ENCODE peak calls at places on chromosomes 1 and 21, in ten cellular contexts. G is Peyer's patch; Y is NAMALWA; R is GM23338; C is fibroblast of mammary gland; P is iris pigment epithelial cell; F is A172; M is T-helper 2 cell; J is stimulated activated CD4-positive, alpha-beta T cell treated with anti-CD3 and anti-CD28 coated beads, Interleukin-4, amount 100 ng/mL, for 1 hour; A is HTR-8/SVneo. Q is an unnamed sample.
A peak's percentile ranks its signal among the peaks of the same experiment; 100 is the strongest.

GRCh38 chr1:71638081-71638766 is 557.4 kb upstream of the ZRANB2 start:
- DNase-seq in G (no peak), Y (no peak), R (no peak), C (peak; percentile 62), P (peak; percentile 61), F (peak; percentile 4), M (no peak), J (no peak), A (no peak), Q (no peak)

GRCh38 chr1:78333426-78334012 is 157.3 kb upstream of the PTGFR start:
- DNase-seq in G (no peak), Y (peak; percentile 29), R (peak; percentile 52), C (peak; percentile 52), P (peak; percentile 72), F (no peak), M (peak; percentile 20), J (no peak), A (no peak), Q (no peak)

GRCh38 chr1:55575571-55576279 is 360.6 kb upstream of the USP24 start:
- DNase-seq in G (no peak), Y (no peak), R (no peak), C (no peak), P (no peak), F (no peak), M (no peak), J (no peak), A (no peak), Q (no peak)

GRCh38 chr1:175394739-175395138 is 202.2 kb upstream of the KIAA0040 start:
- DNase-seq in G (no peak), Y (no peak), R (no peak), C (no peak), P (no peak), F (no peak), M (no peak), J (no peak), A (no peak), Q (no peak)

GRCh38 chr1:17119076-17119743 is at the start of gene PADI2:
- DNase-seq in G (peak; percentile 44), Y (peak; percentile 64), R (peak; percentile 89), C (peak; percentile 19), P (peak; percentile 40), F (no peak), M (peak; percentile 47), J (peak; percentile 64), A (peak; percentile 53), Q (peak; percentile 89)

GRCh38 chr1:41317356-41317755 is 43.9 kb upstream of the FOXO6 start:
- DNase-seq in G (no peak), Y (no peak), R (no peak), C (no peak), P (peak; percentile 15), F (peak; percentile 11), M (no peak), J (no peak), A (no peak), Q (no peak)

GRCh38 chr1:6378096-6378746 is 15.3 kb downstream of the ACOT7 start:
- DNase-seq in G (no peak), Y (peak; percentile 38), R (peak; percentile 72), C (no peak), P (no peak), F (no peak), M (no peak), J (no peak), A (no peak), Q (no peak)

GRCh38 chr1:157652859-157653493 is 47.6 kb downstream of the FCRL3 start:
- DNase-seq in G (peak; percentile 44), Y (peak; percentile 92), R (no peak), C (no peak), P (no peak), F (no peak), M (no peak), J (no peak), A (no peak), Q (no peak)

GRCh38 chr1:198908995-198909394 is 270.2 kb downstream of the PTPRC start:
- DNase-seq in G (no peak), Y (no peak), R (no peak), C (no peak), P (no peak), F (no peak), M (no peak), J (no peak), A (no peak), Q (no peak)

GRCh38 chr1:197180252-197180878 is 33.9 kb upstream of the ASPM start:
- DNase-seq in G (no peak), Y (peak; percentile 69), R (peak; percentile 63), C (peak; percentile 72), P (peak; percentile 74), F (peak; percentile 74), M (peak; percentile 44), J (no peak), A (peak; percentile 28), Q (no peak)

GRCh38 chr1:153122831-153123421 is 9.6 kb upstream of the SPRR2F start:
- DNase-seq in G (no peak), Y (no peak), R (peak; percentile 94), C (no peak), P (no peak), F (no peak), M (no peak), J (no peak), A (no peak), Q (no peak)

GRCh38 chr1:7334475-7335035 is 436.5 kb upstream of the VAMP3 start:
- DNase-seq in G (no peak), Y (no peak), R (peak; percentile 15), C (peak; percentile 27), P (peak; percentile 52), F (peak; percentile 14), M (no peak), J (no peak), A (peak; percentile 11), Q (no peak)

GRCh38 chr1:64124751-64125445 is 78.5 kb upstream of the UBE2U start:
- DNase-seq in G (no peak), Y (no peak), R (no peak), C (no peak), P (no peak), F (no peak), M (no peak), J (no peak), A (no peak), Q (no peak)

GRCh38 chr1:48876221-48876785 is 99.6 kb upstream of the BEND5 start:
- DNase-seq in G (no peak), Y (no peak), R (no peak), C (peak; percentile 66), P (peak; percentile 28), F (peak; percentile 2), M (no peak), J (no peak), A (no peak), Q (no peak)

GRCh38 chr1:170332801-170333200 is 187.0 kb downstream of the NTMT2 start:
- DNase-seq in G (no peak), Y (no peak), R (no peak), C (no peak), P (no peak), F (no peak), M (no peak), J (no peak), A (no peak), Q (no peak)

GRCh38 chr1:2459757-2460156 is 16.3 kb upstream of the PLCH2 start:
- DNase-seq in G (no peak), Y (no peak), R (no peak), C (peak; percentile 60), P (peak; percentile 11), F (no peak), M (no peak), J (no peak), A (no peak), Q (peak; percentile 17)

GRCh38 chr1:203072002-203072607 is 13.7 kb downstream of the MYOG start:
- DNase-seq in G (no peak), Y (no peak), R (peak; percentile 17), C (no peak), P (no peak), F (no peak), M (no peak), J (no peak), A (no peak), Q (no peak)

GRCh38 chr1:202159534-202160371 is 649 bp downstream of the PTPN7 start:
- DNase-seq in G (peak; percentile 83), Y (peak; percentile 70), R (no peak), C (no peak), P (no peak), F (no peak), M (peak; percentile 80), J (peak; percentile 68), A (no peak), Q (no peak)

GRCh38 chr1:232854786-232855185 is 49.6 kb downstream of the MAP10 start:
- DNase-seq in G (no peak), Y (no peak), R (no peak), C (no peak), P (no peak), F (no peak), M (no peak), J (no peak), A (no peak), Q (no peak)

GRCh38 chr1:151946366-151946764 is 37.1 kb upstream of the THEM4 start:
- DNase-seq in G (no peak), Y (no peak), R (no peak), C (peak; percentile 61), P (peak; percentile 21), F (no peak), M (peak; percentile 76), J (no peak), A (no peak), Q (no peak)

GRCh38 chr1:208668991-208669390 is 424.8 kb upstream of the PLXNA2 start:
- DNase-seq in G (no peak), Y (no peak), R (peak; percentile 30), C (no peak), P (peak; percentile 1), F (peak; percentile 13), M (no peak), J (no peak), A (no peak), Q (no peak)

GRCh38 chr1:3775498-3776230 is 3.1 kb downstream of the SMIM1 start:
- DNase-seq in G (peak; percentile 68), Y (peak; percentile 91), R (peak; percentile 82), C (peak; percentile 55), P (peak; percentile 70), F (peak; percentile 49), M (peak; percentile 83), J (peak; percentile 55), A (peak; percentile 35), Q (no peak)

GRCh38 chr1:66356605-66357004 is 177.3 kb upstream of the SGIP1 start:
- DNase-seq in G (no peak), Y (no peak), R (peak; percentile 63), C (no peak), P (no peak), F (no peak), M (peak; percentile 59), J (no peak), A (no peak), Q (no peak)

GRCh38 chr1:227356582-227357228 is 38.4 kb upstream of the CDC42BPA start:
- DNase-seq in G (no peak), Y (no peak), R (peak; percentile 81), C (no peak), P (no peak), F (peak; percentile 79), M (no peak), J (no peak), A (peak; percentile 22), Q (no peak)

GRCh38 chr1:1003618-1004419 is 3.9 kb upstream of the HES4 start:
- DNase-seq in G (no peak), Y (no peak), R (no peak), C (no peak), P (no peak), F (no peak), M (no peak), J (no peak), A (no peak), Q (no peak)

GRCh38 chr1:3820316-3820715 is 24.0 kb upstream of the LRRC47 start:
- DNase-seq in G (no peak), Y (no peak), R (no peak), C (no peak), P (no peak), F (no peak), M (no peak), J (no peak), A (no peak), Q (no peak)

GRCh38 chr21:42262826-42263225 is 43.9 kb downstream of the ABCG1 start:
- DNase-seq in G (no peak), Y (no peak), R (no peak), C (peak; percentile 7), P (peak; percentile 3), F (peak; percentile 90), M (no peak), J (no peak), A (peak; percentile 21), Q (no peak)

GRCh38 chr1:156844638-156845037 is 14.3 kb downstream of the INSRR start:
- DNase-seq in G (no peak), Y (no peak), R (no peak), C (no peak), P (no peak), F (no peak), M (no peak), J (no peak), A (no peak), Q (no peak)